ENCODE peak calls at places on chromosomes 1 and 21, in five cellular contexts. H, C, R, W and D are unnamed samples.

GRCh38 chr1:6056549-6056948 is 10.9 kb downstream of the KCNAB2 start:
- DNase-seq in W (no peak), C (no peak), R (no peak), H (no peak), D (no peak)

GRCh38 chr21:44421901-44422840 is 33.1 kb upstream of the LRRC3 start:
- DNase-seq in C (no peak), W (no peak), R (no peak), H (no peak), D (peak; percentile 14)

GRCh38 chr1:224542783-224543440 is 73.2 kb upstream of the CNIH3 start:
- DNase-seq in R (no peak), W (no peak), H (peak; percentile 99), C (peak; percentile 90), D (no peak)

GRCh38 chr1:228490120-228491078 is 3.2 kb downstream of the RNF187 start:
- DNase-seq in R (peak; percentile 77), W (no peak), C (no peak), H (peak; percentile 53), D (no peak)

GRCh38 chr1:14968251-14968812 is 185.2 kb upstream of the TMEM51 start:
- DNase-seq in W (peak; percentile 55), R (peak; percentile 37), H (peak; percentile 91), C (no peak), D (no peak)

GRCh38 chr1:33273961-33274371 is 17.7 kb downstream of the ZNF362 start:
- DNase-seq in W (no peak), C (no peak), R (no peak), H (no peak), D (no peak)

GRCh38 chr1:19678493-19678892 is 13.8 kb downstream of the HTR6 start:
- DNase-seq in C (no peak), R (no peak), W (no peak), H (no peak), D (no peak)

GRCh38 chr1:5725406-5725805 is 266.8 kb downstream of the NPHP4 start:
- DNase-seq in C (no peak), R (no peak), W (no peak), H (no peak), D (peak; percentile 28)

GRCh38 chr1:18271336-18271735 is 163.7 kb downstream of the IGSF21 start:
- DNase-seq in C (no peak), W (no peak), R (no peak), H (no peak), D (no peak)
- H3K27me3 ChIP-seq in C (no peaks in the 10 kb centered on the region), W (no peaks in the 10 kb centered on the region), R (no peaks in the 10 kb centered on the region), H (no peaks in the 10 kb centered on the region), D (no peaks in the 10 kb centered on the region)

GRCh38 chr1:110650623-110651022 is 24.1 kb downstream of the KCNA3 start:
- DNase-seq in H (no peak), C (no peak), W (no peak), R (no peak), D (no peak)
- H3K27me3 ChIP-seq in H (no peaks in the 10 kb centered on the region), C (no peaks in the 10 kb centered on the region), W (no peaks in the 10 kb centered on the region), R (no peaks in the 10 kb centered on the region), D (no peaks in the 10 kb centered on the region)

DNA sequence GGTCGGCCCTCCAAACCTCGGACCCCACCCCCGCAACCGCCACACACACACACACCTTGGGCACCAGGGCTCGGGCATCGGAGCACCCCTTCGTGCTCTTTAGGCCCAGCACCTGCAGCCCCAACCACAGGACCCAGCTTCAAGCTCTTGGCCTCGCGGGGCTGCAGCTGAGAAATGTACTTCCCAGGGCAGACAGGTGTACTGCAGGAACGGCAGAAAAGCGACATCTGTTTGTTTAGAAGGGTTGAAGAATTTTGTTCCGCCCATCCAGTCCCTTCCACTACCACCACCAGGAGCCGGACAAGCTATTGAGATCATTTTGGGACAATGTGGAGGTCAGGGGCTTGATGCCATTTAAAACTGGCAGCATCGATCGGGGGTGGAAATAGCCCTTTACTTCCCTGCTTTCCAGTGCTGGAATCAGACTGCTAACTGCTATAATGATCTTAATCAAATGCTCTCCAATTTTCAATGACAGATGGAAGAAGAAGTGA is 1.7 kb downstream of the SERTAD4 start:
- DNase-seq in W (no peak), R (no peak), H (no peak), C (no peak), D (no peak)
- H3K27me3 ChIP-seq in W (no peaks in the 10 kb centered on the region), R (peaks cover 16% of the 10 kb centered on the region), H (peaks cover 48% of the 10 kb centered on the region), C (peaks cover 7% of the 10 kb centered on the region), D (peaks cover 17% of the 10 kb centered on the region)

DNA sequence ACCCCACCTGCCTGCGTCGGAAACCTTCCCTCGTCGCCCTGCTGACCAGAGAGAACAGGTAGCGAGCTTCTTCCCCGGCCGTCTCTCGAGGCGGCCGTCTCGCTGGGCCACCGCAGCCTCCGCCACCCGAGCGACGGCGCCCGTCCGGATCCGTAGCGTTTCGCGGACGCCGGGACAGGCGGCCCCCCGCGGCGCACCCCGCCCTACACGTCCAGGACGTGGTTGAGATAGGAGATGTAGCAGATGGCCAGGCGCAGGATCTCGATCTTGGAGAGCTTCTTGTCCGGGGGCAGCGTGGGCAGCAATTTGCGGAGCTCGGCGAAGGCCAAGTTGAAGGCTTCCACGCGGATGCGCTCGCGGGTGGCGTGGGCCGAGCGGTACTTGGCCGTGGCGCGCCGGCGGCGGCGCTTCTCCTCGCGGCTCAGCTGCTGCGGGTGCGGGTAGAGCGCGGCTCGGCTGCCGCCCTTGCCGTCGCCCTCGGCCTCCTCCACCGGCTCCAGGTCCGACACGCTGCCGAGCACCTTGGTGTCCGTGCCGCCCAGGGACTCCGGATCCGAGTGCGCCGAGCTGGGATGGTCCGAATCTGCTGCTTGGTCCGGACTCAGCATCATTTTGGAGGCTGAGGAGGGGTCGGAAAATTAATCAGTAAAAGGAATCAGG is 3.0 kb downstream of the NHLH2 start:
- DNase-seq in C (no peak), W (no peak), R (no peak), H (no peak), D (no peak)
- H3K27me3 ChIP-seq in C (peaks cover 56% of the 10 kb centered on the region), W (peaks cover 30% of the 10 kb centered on the region), R (peaks cover 68% of the 10 kb centered on the region), H (peaks cover 61% of the 10 kb centered on the region), D (peaks cover 85% of the 10 kb centered on the region)

GRCh38 chr1:99936071-99936470 is 33.7 kb upstream of the SLC35A3 start:
- DNase-seq in C (no peak), R (no peak), W (no peak), H (no peak), D (no peak)

GRCh38 chr1:99935534-99935933 is 34.3 kb upstream of the SLC35A3 start:
- DNase-seq in W (no peak), C (no peak), H (no peak), R (no peak), D (no peak)

DNA sequence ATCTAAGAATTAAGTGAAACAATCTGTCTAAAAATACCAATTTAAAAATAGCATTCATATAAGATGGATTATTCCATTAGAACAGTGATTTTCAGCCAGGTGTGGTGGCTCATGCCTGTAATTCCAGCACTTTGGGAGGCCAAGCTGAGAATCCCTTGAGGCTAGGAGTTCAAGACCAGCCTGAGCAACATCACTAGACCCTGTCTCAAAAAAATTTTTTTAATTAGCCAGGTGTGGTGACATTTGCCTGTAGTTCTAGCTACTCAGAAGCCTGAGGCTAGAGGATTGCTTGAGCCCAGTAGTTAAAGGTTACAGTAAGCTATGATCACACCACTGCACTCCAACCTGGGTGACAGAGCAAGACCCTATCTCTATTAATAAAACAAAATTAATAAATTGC is 35.0 kb upstream of the SLC35A3 start:
- DNase-seq in W (no peak), R (no peak), H (no peak), C (no peak), D (no peak)
- H3K27me3 ChIP-seq in W (no peaks in the 10 kb centered on the region), R (no peaks in the 10 kb centered on the region), H (peaks cover 4% of the 10 kb centered on the region), C (peaks cover 2% of the 10 kb centered on the region), D (no peaks in the 10 kb centered on the region)